ENCODE peak calls at places on chromosomes 2 and 18, in ten cellular contexts. G is epithelial cell of esophagus; E is stimulated activated naive B cell treated with anti-CD40 and anti-IgM and Interleukin-4, amounts not matched to agents 10 μg/mL and 1 μg/mL and 100 μg/mL, for 72 hours; Y is non-pigmented ciliary epithelial cell; L is GM04504; C is neural crest cell; K is SHP77; D is heart left ventricle; B is dermis microvascular lymphatic vessel endothelial cell; X is foreskin fibroblast. I is an unnamed sample.

GRCh38 chr2:18829331-18829902 is 240.0 kb upstream of the NT5C1B start:
- DNase-seq in L (peak), D (no peak), C (no peak), Y (peak), B (peak), K (no peak), G (peak), E (no peak), X (peak), I (no peak)

GRCh38 chr2:157107877-157108276 is 149.6 kb upstream of the GALNT5 start:
- DNase-seq in K (peak), C (no peak), E (no peak), D (no peak), Y (peak), G (peak), B (peak), X (peak), L (no peak), I (no peak)

GRCh38 chr2:221455214-221455613 is 116.9 kb downstream of the EPHA4 start:
- DNase-seq in C (no peak), E (no peak), X (no peak), Y (no peak), D (no peak), G (no peak), L (no peak), K (no peak), B (no peak), I (no peak)

GRCh38 chr2:74399785-74400184 is 19.7 kb upstream of the DCTN1 start:
- DNase-seq in Y (no peak), C (no peak), X (peak), D (no peak), B (peak), G (peak), K (no peak), E (no peak), L (no peak), I (peak)

GRCh38 chr2:225598922-225599321 is 199.4 kb downstream of the NYAP2 start:
- DNase-seq in C (no peak), K (no peak), Y (peak), X (peak), B (no peak), E (no peak), L (no peak), G (no peak), D (no peak), I (no peak)

GRCh38 chr2:194826241-194826640 is 830.8 kb upstream of the SLC39A10 start:
- DNase-seq in B (no peak), Y (peak), G (peak), C (no peak), D (no peak), K (no peak), X (no peak), E (no peak), L (no peak), I (no peak)

GRCh38 chr2:105521176-105521575 is 122.3 kb upstream of the FHL2 start:
- DNase-seq in K (peak), L (no peak), D (no peak), X (peak), B (peak), C (no peak), G (peak), E (no peak), Y (no peak), I (no peak)

GRCh38 chr18:12278153-12278764 is 24.1 kb downstream of the CIDEA start:
- DNase-seq in G (peak), D (no peak), Y (no peak), B (no peak), L (no peak), E (no peak), C (no peak), X (peak), K (no peak), I (no peak)

GRCh38 chr2:231800493-231801091 is 14.3 kb downstream of the COPS7B start:
- DNase-seq in G (peak), D (no peak), B (peak), K (no peak), Y (no peak), X (peak), L (no peak), C (peak), E (no peak), I (no peak)